ENCODE peak calls at places on chromosomes 1 and 21, in nine cellular contexts. O is fibroblast of lung; X is brain microvascular endothelial cell; F is esophagus muscularis mucosa; A is NCI-H510A treated with DMSO at 0.1 percent for 48 hours; I is iPS-NIHi11; U is bronchial epithelial cell; E is pancreas; M is activated CD4-positive, CD25-positive, alpha-beta regulatory T cell treated with anti-CD3 and anti-CD28 coated beads, Interleukin-2, amount 50 U/mL, for 16 hours. G is an unnamed sample.

GRCh38 chr1:55134152-55134808 is 80.9 kb downstream of the USP24 start:
- DNase-seq in O (no peak), X (no peak), F (no peak), A (no peak), I (no peak), U (no peak), E (no peak), M (no peak), G (no peak)

GRCh38 chr21:35840197-35840799 is 220.0 kb downstream of the SETD4 start:
- DNase-seq in O (peak; percentile 95), X (peak; percentile 79), F (no peak), A (peak; percentile 46), I (peak; percentile 35), U (peak; percentile 76), E (no peak), M (peak; percentile 26), G (peak; percentile 55)

GRCh38 chr1:29186707-29187106 is 5.0 kb upstream of the SRSF4 start:
- DNase-seq in O (no peak), X (no peak), F (no peak), A (no peak), I (no peak), U (no peak), E (no peak), M (no peak), G (no peak)

GRCh38 chr1:200037904-200038644 is 10.6 kb downstream of the NR5A2 start:
- DNase-seq in O (no peak), X (no peak), F (no peak), A (no peak), I (peak; percentile 52), U (no peak), E (no peak), M (no peak), G (no peak)

GRCh38 chr1:241799414-241799813 is 48.6 kb upstream of the EXO1 start:
- DNase-seq in O (peak; percentile 51), X (no peak), F (no peak), A (no peak), I (no peak), U (no peak), E (no peak), M (no peak), G (no peak)

GRCh38 chr1:77230051-77230450 is 10.8 kb upstream of the PIGK start:
- DNase-seq in O (no peak), X (no peak), F (no peak), A (no peak), I (no peak), U (peak; percentile 2), E (no peak), M (no peak), G (no peak)

GRCh38 chr1:7265771-7266371 is 480.6 kb downstream of the CAMTA1 start:
- DNase-seq in O (peak; percentile 82), X (peak; percentile 87), F (peak; percentile 47), A (peak; percentile 99), I (no peak), U (peak; percentile 99), E (peak; percentile 96), M (no peak), G (peak; percentile 50)

GRCh38 chr1:35369922-35370671 is 101.6 kb downstream of the ZMYM4 start:
- DNase-seq in O (peak; percentile 85), X (peak; percentile 68), F (no peak), A (no peak), I (no peak), U (no peak), E (no peak), M (no peak), G (no peak)

GRCh38 chr1:228668553-228669400 is 66.5 kb upstream of the RHOU start:
- DNase-seq in O (peak; percentile 50), X (no peak), F (no peak), A (no peak), I (no peak), U (peak; percentile 15), E (no peak), M (no peak), G (no peak)

GRCh38 chr1:48931571-48932251 is 155.0 kb upstream of the BEND5 start:
- DNase-seq in O (no peak), X (no peak), F (no peak), A (no peak), I (no peak), U (peak; percentile 63), E (no peak), M (no peak), G (no peak)

GRCh38 chr1:235763962-235764361 is 102.7 kb downstream of the LYST start:
- DNase-seq in O (no peak), X (no peak), F (no peak), A (no peak), I (no peak), U (peak; percentile 44), E (no peak), M (no peak), G (no peak)

GRCh38 chr1:198291036-198291435 is 134.2 kb downstream of the NEK7 start:
- DNase-seq in O (no peak), X (no peak), F (no peak), A (no peak), I (peak; percentile 46), U (no peak), E (no peak), M (no peak), G (no peak)

GRCh38 chr1:218643926-218644325 is 298.8 kb downstream of the TGFB2 start:
- DNase-seq in O (no peak), X (no peak), F (no peak), A (no peak), I (no peak), U (no peak), E (no peak), M (no peak), G (no peak)

GRCh38 chr1:167541013-167541412 is 12.5 kb downstream of the CREG1 start:
- DNase-seq in O (peak; percentile 30), X (no peak), F (no peak), A (no peak), I (no peak), U (peak; percentile 58), E (no peak), M (no peak), G (no peak)

GRCh38 chr1:85311818-85312217 is 35.4 kb upstream of the BCL10 start:
- DNase-seq in O (no peak), X (no peak), F (no peak), A (no peak), I (no peak), U (no peak), E (no peak), M (no peak), G (no peak)

GRCh38 chr1:98429851-98430496 is 231.5 kb upstream of the SNX7 start:
- DNase-seq in O (no peak), X (no peak), F (no peak), A (peak; percentile 96), I (peak; percentile 41), U (no peak), E (peak; percentile 39), M (no peak), G (peak; percentile 94)

G was measured in NCI-H2081.